ENCODE peak calls at places on chromosome 12, in five cellular contexts. One of them, this sample, is unnamed.

GRCh38 chr12:60148109-60148508 is 552.3 kb downstream of the SLC16A7 start:
- DNase-seq in midbrain: no peak
- DNase-seq in NCI-H774: no peak
- DNase-seq in SW 1271: peak
- DNase-seq in fibroblast of pulmonary artery: peak
- DNase-seq in this sample: no peak

GRCh38 chr12:113071427-113072112 is 15.0 kb downstream of the DTX1 start:
- DNase-seq in midbrain: peak
- DNase-seq in NCI-H774: peak
- DNase-seq in SW 1271: no peak
- DNase-seq in fibroblast of pulmonary artery: no peak
- DNase-seq in this sample: no peak

GRCh38 chr12:104446646-104447415 is 9.9 kb upstream of the CHST11 start:
- DNase-seq in midbrain: no peak
- DNase-seq in NCI-H774: no peak
- DNase-seq in SW 1271: no peak
- DNase-seq in fibroblast of pulmonary artery: no peak
- DNase-seq in this sample: no peak

GRCh38 chr12:49868449-49868848 is 25.5 kb upstream of the BCDIN3D start:
- DNase-seq in midbrain: no peak
- DNase-seq in NCI-H774: no peak
- DNase-seq in SW 1271: no peak
- DNase-seq in fibroblast of pulmonary artery: no peak
- DNase-seq in this sample: no peak

GRCh38 chr12:123715151-123715676 is 3.1 kb downstream of the ATP6V0A2 start:
- DNase-seq in midbrain: no peak
- DNase-seq in NCI-H774: no peak
- DNase-seq in SW 1271: no peak
- DNase-seq in fibroblast of pulmonary artery: no peak
- DNase-seq in this sample: no peak

GRCh38 chr12:106480259-106480658 is 102.5 kb upstream of the RFX4 start:
- DNase-seq in midbrain: no peak
- DNase-seq in NCI-H774: no peak
- DNase-seq in SW 1271: no peak
- DNase-seq in fibroblast of pulmonary artery: no peak
- DNase-seq in this sample: no peak

GRCh38 chr12:57816855-57817151 is 1.7 kb downstream of the AVIL start:
- DNase-seq in midbrain: no peak
- DNase-seq in NCI-H774: no peak
- DNase-seq in SW 1271: no peak
- DNase-seq in fibroblast of pulmonary artery: peak
- DNase-seq in this sample: no peak

GRCh38 chr12:98896938-98897337 is 251.8 kb downstream of the APAF1 start:
- DNase-seq in midbrain: no peak
- DNase-seq in NCI-H774: no peak
- DNase-seq in SW 1271: no peak
- DNase-seq in fibroblast of pulmonary artery: peak
- DNase-seq in this sample: no peak

GRCh38 chr12:67590122-67590795 is 58.3 kb upstream of the DYRK2 start:
- DNase-seq in midbrain: no peak
- DNase-seq in NCI-H774: no peak
- DNase-seq in SW 1271: no peak
- DNase-seq in fibroblast of pulmonary artery: no peak
- DNase-seq in this sample: no peak